ENCODE peak calls at places on chromosomes 6 and 20, in four cellular contexts. A, W, B and P are unnamed samples.
A peak's percentile ranks its signal among the peaks of the same experiment; 100 is the strongest.

GRCh38 chr6:143885116-143885515 is 20.8 kb downstream of the ZC2HC1B start:
- DNase-seq in A (peak; percentile 39), W (no peak), B (no peak), P (no peak)

GRCh38 chr6:85015396-85015990 is 251.1 kb upstream of the TBX18 start:
- DNase-seq in A (peak; percentile 93), W (no peak), B (no peak), P (no peak)

GRCh38 chr6:164227952-164228522 is 813.5 kb downstream of the QKI start:
- DNase-seq in A (no peak), W (no peak), B (no peak), P (no peak)

GRCh38 chr6:53530346-53530745 is 14.6 kb downstream of the GCLC start:
- DNase-seq in A (peak; percentile 72), W (no peak), B (no peak), P (no peak)

GRCh38 chr6:158819977-158820632 is 937 bp upstream of the EZR start:
- DNase-seq in A (no peak), W (no peak), B (no peak), P (no peak)

GRCh38 chr6:135853986-135854385 is 2.5 kb downstream of the PDE7B start:
- DNase-seq in A (no peak), W (no peak), B (no peak), P (no peak)

GRCh38 chr6:127255286-127255685 is 11.4 kb upstream of the RNF146 start:
- DNase-seq in A (no peak), W (no peak), B (no peak), P (no peak)

GRCh38 chr6:27238010-27238983 is 9.2 kb upstream of the PRSS16 start:
- DNase-seq in A (peak; percentile 71), W (no peak), B (no peak), P (no peak)

GRCh38 chr6:75546401-75546800 is 52.8 kb upstream of the FILIP1 start:
- DNase-seq in A (no peak), W (no peak), B (no peak), P (no peak)

GRCh38 chr20:49661560-49662329 is 51.9 kb downstream of the B4GALT5 start:
- DNase-seq in A (no peak), W (no peak), B (no peak), P (no peak)

GRCh38 chr20:25188218-25188617 is 7.3 kb upstream of the ENTPD6 start:
- DNase-seq in A (no peak), W (no peak), B (no peak), P (no peak)

GRCh38 chr6:139019722-139020121 is 8.8 kb upstream of the ABRACL start:
- DNase-seq in A (no peak), W (no peak), B (no peak), P (no peak)

GRCh38 chr20:5524886-5525285 is 208.1 kb upstream of the PROKR2 start:
- DNase-seq in A (no peak), W (no peak), B (no peak), P (no peak)

GRCh38 chr6:159116343-159116742 is 52.9 kb upstream of the FNDC1 start:
- DNase-seq in A (no peak), W (no peak), B (peak; percentile 71), P (peak; percentile 71)

GRCh38 chr6:131741688-131742393 is 31.0 kb upstream of the CTAGE9 start:
- DNase-seq in A (no peak), W (no peak), B (no peak), P (no peak)

GRCh38 chr6:28105286-28105685 is 19.1 kb upstream of the ZSCAN16 start:
- DNase-seq in A (peak; percentile 34), W (peak; percentile 44), B (no peak), P (no peak)

GRCh38 chr20:51926670-51927305 is 124.5 kb upstream of the SALL4 start:
- DNase-seq in A (no peak), W (no peak), B (no peak), P (no peak)

GRCh38 chr6:111894272-111894671 is 21.0 kb upstream of the FYN start:
- DNase-seq in A (no peak), W (no peak), B (no peak), P (no peak)

GRCh38 chr20:24034820-24035219 is 46.2 kb upstream of the GGTLC1 start:
- DNase-seq in A (no peak), W (no peak), B (no peak), P (no peak)

GRCh38 chr20:63974402-63975200 is 4.8 kb downstream of the SAMD10 start:
- DNase-seq in A (no peak), W (no peak), B (no peak), P (peak; percentile 13)

GRCh38 chr6:159762681-159763293 is 942 bp downstream of the ACAT2 start:
- DNase-seq in A (peak; percentile 20), W (peak; percentile 30), B (peak; percentile 71), P (no peak)

GRCh38 chr6:13253272-13253671 is 75.1 kb downstream of the TBC1D7 start:
- DNase-seq in A (no peak), W (no peak), B (no peak), P (no peak)

GRCh38 chr20:21435576-21435975 is 38.2 kb upstream of the NKX2-4 start:
- DNase-seq in A (peak; percentile 41), W (no peak), B (no peak), P (no peak)

GRCh38 chr20:34709044-34709835 is 5.1 kb downstream of the TP53INP2 start:
- DNase-seq in A (peak; percentile 85), W (peak; percentile 94), B (peak; percentile 92), P (peak; percentile 87)

GRCh38 chr6:63807056-63807455 is 171.5 kb downstream of the PHF3 start:
- DNase-seq in A (no peak), W (no peak), B (no peak), P (no peak)
- TF ChIP-seq CTCF in A (no peak), W (no peak), B (no peak), P (no peak)

DNA sequence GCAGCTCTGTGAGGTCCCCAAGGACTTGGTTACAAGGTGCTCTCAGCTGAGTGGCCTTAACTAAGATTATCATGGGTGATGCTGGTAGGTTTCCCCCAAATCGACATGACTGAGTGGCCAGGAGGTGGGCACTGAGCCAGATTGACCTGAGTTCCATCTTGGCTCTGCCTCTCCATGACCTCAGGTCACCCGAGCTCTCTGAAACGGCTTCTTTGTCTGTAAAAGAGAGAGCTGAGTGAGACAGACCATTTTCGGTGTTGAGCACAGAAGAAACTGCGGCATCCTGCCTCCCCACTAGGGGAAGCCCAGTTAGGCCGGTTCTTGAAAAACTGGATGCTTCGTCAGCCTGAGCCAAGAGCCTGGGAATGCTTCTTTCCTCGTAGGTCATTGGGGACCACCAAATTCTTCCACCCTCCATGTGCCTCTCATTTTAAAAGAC is 14.1 kb upstream of the STX16 start:
- DNase-seq in A (peak; percentile 78), W (no peak), B (peak; percentile 31), P (no peak)
- TF ChIP-seq CTCF in A (peak; percentile 42), W (no peak), B (no peak), P (no peak)

DNA sequence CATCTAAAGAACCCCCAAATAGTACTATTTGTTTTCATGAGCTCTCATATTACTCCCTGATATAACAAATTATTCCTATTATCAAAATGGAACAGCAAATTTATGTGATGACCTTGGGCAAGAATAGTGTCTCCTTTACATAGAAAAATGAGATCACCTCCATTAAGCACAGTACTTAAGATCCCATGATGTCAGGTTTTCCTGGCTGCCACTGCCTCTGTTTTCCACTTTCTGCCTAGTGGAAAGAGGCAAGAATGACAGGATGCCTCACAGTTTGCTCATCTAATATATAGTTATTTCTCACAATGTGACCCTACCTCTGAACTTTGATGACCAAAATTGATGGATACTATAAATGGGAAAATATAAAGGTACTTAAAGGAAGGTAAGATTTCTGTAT is 260.1 kb upstream of the SGK1 start:
- DNase-seq in A (peak; percentile 24), W (no peak), B (no peak), P (no peak)
- TF ChIP-seq CTCF in A (no peak), W (no peak), B (no peak), P (no peak)

GRCh38 chr20:57335392-57335791 is 5.8 kb downstream of the SPO11 start:
- DNase-seq in A (no peak), W (no peak), B (no peak), P (no peak)
- TF ChIP-seq CTCF in A (no peak), W (peak; percentile 11), B (no peak), P (no peak)

DNA sequence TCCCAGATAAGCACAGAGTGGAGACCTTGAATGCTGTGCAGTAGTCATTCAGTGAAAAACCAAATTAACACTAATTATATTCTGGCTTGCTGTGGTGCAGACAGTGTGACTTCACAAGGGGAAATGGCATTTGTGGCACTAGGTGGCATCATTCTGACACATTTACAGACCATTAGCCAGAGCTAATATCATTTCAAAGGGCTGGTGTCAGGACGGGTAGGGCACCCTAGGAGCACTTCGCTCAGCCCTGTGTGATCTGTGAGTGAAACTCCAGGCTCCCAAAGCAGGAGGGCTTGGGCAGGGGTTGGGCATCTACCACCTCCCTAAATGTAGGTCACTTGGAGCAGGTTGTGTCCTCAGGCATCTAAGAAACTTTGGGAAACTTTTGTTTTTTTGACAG is 555.8 kb downstream of the PKHD1 start:
- DNase-seq in A (no peak), W (no peak), B (no peak), P (no peak)
- TF ChIP-seq CTCF in A (peak; percentile 50), W (no peak), B (no peak), P (no peak)

GRCh38 chr6:116884530-116884929 is 7.5 kb downstream of the RFX6 start:
- DNase-seq in A (no peak), W (no peak), B (no peak), P (no peak)

GRCh38 chr6:116876635-116877611 is at the start of gene RFX6:
- DNase-seq in A (peak; percentile 69), W (peak; percentile 25), B (no peak), P (no peak)

GRCh38 chr6:116877743-116878142 is 701 bp downstream of the RFX6 start:
- DNase-seq in A (peak; percentile 43), W (no peak), B (no peak), P (no peak)

GRCh38 chr6:116883005-116883404 is 6.0 kb downstream of the RFX6 start:
- DNase-seq in A (no peak), W (no peak), B (no peak), P (no peak)

DNA sequence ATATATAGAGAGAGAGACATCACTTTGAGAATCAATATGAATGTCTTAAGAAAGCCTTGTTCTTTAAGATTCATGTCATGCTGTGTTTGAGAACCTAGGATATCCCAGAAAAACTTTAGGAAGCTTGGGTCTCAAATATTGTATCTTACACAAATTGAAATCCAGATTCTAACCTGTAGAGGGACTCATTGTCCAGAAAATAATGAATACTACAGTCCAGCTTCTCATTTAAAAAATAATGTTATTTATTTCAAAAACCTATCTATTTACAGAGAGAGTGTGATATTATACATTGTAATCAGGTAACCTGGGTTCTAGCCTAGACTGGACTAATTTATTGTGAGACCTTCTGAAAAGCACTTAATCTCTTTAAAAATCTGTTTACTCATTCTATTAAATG is 4.2 kb downstream of the RFX6 start:
- DNase-seq in A (no peak), W (no peak), B (no peak), P (no peak)
- TF ChIP-seq CTCF in A (no peak), W (no peak), B (no peak), P (no peak)

GRCh38 chr20:53957421-53958172 is 112.8 kb downstream of the BCAS1 start:
- DNase-seq in A (peak; percentile 14), W (no peak), B (no peak), P (no peak)
- TF ChIP-seq CTCF in A (peak; percentile 32), W (no peak), B (no peak), P (no peak)

GRCh38 chr6:63245908-63246307 is 34.6 kb downstream of the FKBP1C start:
- DNase-seq in A (peak; percentile 48), W (no peak), B (no peak), P (no peak)
- TF ChIP-seq CTCF in A (peak; percentile 31), W (no peak), B (no peak), P (no peak)